ENCODE peak calls at places on chromosomes 4 and X, in seven cellular contexts. One of them, this sample, is unnamed. For H3K79me1, the result is how much of the 10 kb centered on the place peaks cover.

GRCh38 chrX:19440713-19441112 is 74.6 kb downstream of the MAP3K15 start:
- DNase-seq in H1: no peak
- DNase-seq in neuronal stem cell: no peak
- DNase-seq in mesendoderm: no peak
- DNase-seq in H9: no peak
- DNase-seq in IMR-90: peak
- DNase-seq in trophoblast cell: no peak
- DNase-seq in this sample: peak

GRCh38 chr4:20418865-20419451 is 167.3 kb downstream of the SLIT2 start:
- DNase-seq in mesendoderm: peak
- DNase-seq in IMR-90: peak
- DNase-seq in H9: no peak
- DNase-seq in neuronal stem cell: no peak
- DNase-seq in trophoblast cell: peak
- DNase-seq in H1: no peak
- DNase-seq in this sample: peak

GRCh38 chr4:95124906-95125504 is 367.2 kb downstream of the BMPR1B start:
- DNase-seq in mesendoderm: peak
- DNase-seq in IMR-90: peak
- DNase-seq in H1: peak
- DNase-seq in neuronal stem cell: peak
- DNase-seq in trophoblast cell: peak
- DNase-seq in H9: peak
- DNase-seq in this sample: peak

GRCh38 chr4:173522160-173522873 is 7.7 kb downstream of the HAND2 start:
- DNase-seq in neuronal stem cell: no peak
- DNase-seq in IMR-90: peak
- DNase-seq in H9: peak
- DNase-seq in mesendoderm: peak
- DNase-seq in trophoblast cell: peak
- DNase-seq in H1: no peak
- DNase-seq in this sample: peak

GRCh38 chrX:47751670-47752069 is 85.0 kb upstream of the ZNF81 start:
- DNase-seq in IMR-90: no peak
- DNase-seq in trophoblast cell: peak
- DNase-seq in H1: no peak
- DNase-seq in neuronal stem cell: no peak
- DNase-seq in H9: peak
- DNase-seq in mesendoderm: peak
- DNase-seq in this sample: no peak

GRCh38 chr4:152943673-152944072 is 7.5 kb downstream of the FHDC1 start:
- DNase-seq in neuronal stem cell: no peak
- DNase-seq in trophoblast cell: peak
- DNase-seq in IMR-90: peak
- DNase-seq in H9: no peak
- DNase-seq in H1: no peak
- DNase-seq in mesendoderm: peak
- DNase-seq in this sample: peak

GRCh38 chr4:122992111-122992510 is 69.7 kb upstream of the NUDT6 start:
- DNase-seq in IMR-90: no peak
- DNase-seq in trophoblast cell: no peak
- DNase-seq in neuronal stem cell: no peak
- DNase-seq in mesendoderm: no peak
- DNase-seq in H9: no peak
- DNase-seq in H1: no peak
- DNase-seq in this sample: no peak

GRCh38 chr4:25984796-25985195 is 70.8 kb downstream of the SMIM20 start:
- DNase-seq in neuronal stem cell: no peak
- DNase-seq in IMR-90: no peak
- DNase-seq in H9: no peak
- DNase-seq in H1: no peak
- DNase-seq in mesendoderm: no peak
- DNase-seq in trophoblast cell: no peak
- DNase-seq in this sample: no peak

GRCh38 chr4:28926156-28926555 is 1794.0 kb upstream of the PCDH7 start:
- DNase-seq in mesendoderm: no peak
- DNase-seq in H9: no peak
- DNase-seq in IMR-90: no peak
- DNase-seq in trophoblast cell: no peak
- DNase-seq in H1: no peak
- DNase-seq in neuronal stem cell: no peak
- DNase-seq in this sample: no peak

GRCh38 chr4:48017108-48017527 is 546 bp downstream of the NIPAL1 start:
- DNase-seq in H1: no peak
- DNase-seq in mesendoderm: peak
- DNase-seq in trophoblast cell: peak
- DNase-seq in H9: peak
- DNase-seq in neuronal stem cell: peak
- DNase-seq in IMR-90: peak
- DNase-seq in this sample: peak

GRCh38 chrX:154727418-154728323 is 23.2 kb downstream of the GAB3 start:
- DNase-seq in mesendoderm: peak
- DNase-seq in trophoblast cell: no peak
- DNase-seq in H9: no peak
- DNase-seq in neuronal stem cell: no peak
- DNase-seq in H1: no peak
- DNase-seq in IMR-90: peak
- DNase-seq in this sample: peak

GRCh38 chr4:8868321-8869001 is 3.2 kb downstream of the HMX1 start:
- DNase-seq in neuronal stem cell: no peak
- DNase-seq in H1: no peak
- DNase-seq in mesendoderm: no peak
- DNase-seq in IMR-90: no peak
- DNase-seq in trophoblast cell: no peak
- DNase-seq in H9: no peak
- DNase-seq in this sample: no peak

GRCh38 chr4:40672528-40673522 is 43.2 kb upstream of the RBM47 start:
- DNase-seq in H1: peak
- DNase-seq in neuronal stem cell: peak
- DNase-seq in mesendoderm: peak
- DNase-seq in trophoblast cell: peak
- DNase-seq in H9: peak
- DNase-seq in IMR-90: peak
- DNase-seq in this sample: peak

GRCh38 chr4:76696109-76696508 is 201.8 kb downstream of the SOWAHB start:
- DNase-seq in IMR-90: peak
- DNase-seq in H1: no peak
- DNase-seq in mesendoderm: peak
- DNase-seq in trophoblast cell: no peak
- DNase-seq in neuronal stem cell: peak
- DNase-seq in H9: peak
- DNase-seq in this sample: peak

GRCh38 chr4:55132775-55133174 is 7.4 kb upstream of the KDR start:
- DNase-seq in neuronal stem cell: no peak
- DNase-seq in mesendoderm: peak
- DNase-seq in H1: peak
- DNase-seq in IMR-90: no peak
- DNase-seq in H9: peak
- DNase-seq in trophoblast cell: no peak
- DNase-seq in this sample: no peak

GRCh38 chr4:54813674-54814073 is 155.9 kb downstream of the KIT start:
- DNase-seq in trophoblast cell: no peak
- DNase-seq in H1: no peak
- DNase-seq in IMR-90: no peak
- DNase-seq in neuronal stem cell: no peak
- DNase-seq in mesendoderm: no peak
- DNase-seq in H9: no peak
- DNase-seq in this sample: no peak

GRCh38 chr4:139243448-139244365 is 36.3 kb downstream of the MGARP start:
- DNase-seq in IMR-90: peak
- DNase-seq in neuronal stem cell: no peak
- DNase-seq in H1: no peak
- DNase-seq in mesendoderm: no peak
- DNase-seq in H9: no peak
- DNase-seq in trophoblast cell: peak
- DNase-seq in this sample: peak

GRCh38 chrX:114962209-114962608 is 55.2 kb downstream of the IL13RA2 start:
- DNase-seq in H1: no peak
- DNase-seq in neuronal stem cell: no peak
- DNase-seq in mesendoderm: no peak
- DNase-seq in IMR-90: no peak
- DNase-seq in H9: no peak
- DNase-seq in trophoblast cell: no peak
- DNase-seq in this sample: no peak

GRCh38 chrX:110317079-110317819 is 636 bp downstream of the AMMECR1 start:
- DNase-seq in H1: no peak
- DNase-seq in IMR-90: no peak
- DNase-seq in trophoblast cell: peak
- DNase-seq in neuronal stem cell: peak
- DNase-seq in mesendoderm: peak
- DNase-seq in H9: no peak
- DNase-seq in this sample: peak

GRCh38 chr4:96395747-96396146 is 555.9 kb downstream of the PDHA2 start:
- DNase-seq in IMR-90: no peak
- DNase-seq in mesendoderm: no peak
- DNase-seq in neuronal stem cell: no peak
- DNase-seq in H1: no peak
- DNase-seq in H9: no peak
- DNase-seq in trophoblast cell: no peak
- DNase-seq in this sample: no peak

GRCh38 chr4:177699365-177700213 is 257.4 kb upstream of the AGA start:
- DNase-seq in mesendoderm: no peak
- DNase-seq in neuronal stem cell: no peak
- DNase-seq in trophoblast cell: no peak
- DNase-seq in H9: no peak
- DNase-seq in IMR-90: peak
- DNase-seq in H1: no peak
- DNase-seq in this sample: peak

GRCh38 chr4:4524364-4524763 is 17.5 kb downstream of the STX18 start:
- DNase-seq in IMR-90: peak
- DNase-seq in H1: no peak
- DNase-seq in neuronal stem cell: no peak
- DNase-seq in H9: peak
- DNase-seq in mesendoderm: peak
- DNase-seq in trophoblast cell: no peak
- DNase-seq in this sample: peak

GRCh38 chr4:122842984-122843531 is 16.4 kb downstream of the FGF2 start:
- DNase-seq in mesendoderm: no peak
- DNase-seq in IMR-90: no peak
- DNase-seq in trophoblast cell: no peak
- DNase-seq in neuronal stem cell: no peak
- DNase-seq in H9: no peak
- DNase-seq in H1: no peak
- DNase-seq in this sample: peak

DNA sequence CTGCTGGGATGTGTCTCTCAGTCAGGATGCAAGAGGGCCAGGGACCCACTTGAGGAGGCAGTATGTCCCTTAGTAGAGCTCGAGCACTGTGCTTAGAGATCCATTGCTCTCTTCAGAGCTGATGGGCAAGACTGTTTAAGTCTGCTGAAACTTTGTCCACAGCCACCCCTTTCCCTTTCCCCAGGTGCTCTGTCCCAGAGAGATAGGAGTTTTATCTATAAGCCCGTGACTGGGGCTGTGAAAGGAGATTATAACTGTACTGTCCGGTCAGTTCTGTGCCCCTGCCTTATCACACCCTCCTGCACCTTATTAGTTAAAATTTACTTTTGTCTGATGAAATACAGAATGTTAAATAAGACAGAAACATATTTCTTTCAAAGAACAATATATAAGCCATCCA is 378.4 kb downstream of the PABPC4L start:
- DNase-seq in H1: no peak
- DNase-seq in H9: no peak
- DNase-seq in IMR-90: no peak
- DNase-seq in mesendoderm: no peak
- DNase-seq in trophoblast cell: no peak
- DNase-seq in neuronal stem cell: no peak
- DNase-seq in this sample: no peak
- H2AK5ac ChIP-seq in H1: no peak
- H2AK5ac ChIP-seq in H9: no peak
- H2AK5ac ChIP-seq in IMR-90: no peak
- H2AK5ac ChIP-seq in mesendoderm: no peak
- H2AK5ac ChIP-seq in trophoblast cell: no peak
- H2AK5ac ChIP-seq in neuronal stem cell: no peak
- H2AK5ac ChIP-seq in this sample: no peak

DNA sequence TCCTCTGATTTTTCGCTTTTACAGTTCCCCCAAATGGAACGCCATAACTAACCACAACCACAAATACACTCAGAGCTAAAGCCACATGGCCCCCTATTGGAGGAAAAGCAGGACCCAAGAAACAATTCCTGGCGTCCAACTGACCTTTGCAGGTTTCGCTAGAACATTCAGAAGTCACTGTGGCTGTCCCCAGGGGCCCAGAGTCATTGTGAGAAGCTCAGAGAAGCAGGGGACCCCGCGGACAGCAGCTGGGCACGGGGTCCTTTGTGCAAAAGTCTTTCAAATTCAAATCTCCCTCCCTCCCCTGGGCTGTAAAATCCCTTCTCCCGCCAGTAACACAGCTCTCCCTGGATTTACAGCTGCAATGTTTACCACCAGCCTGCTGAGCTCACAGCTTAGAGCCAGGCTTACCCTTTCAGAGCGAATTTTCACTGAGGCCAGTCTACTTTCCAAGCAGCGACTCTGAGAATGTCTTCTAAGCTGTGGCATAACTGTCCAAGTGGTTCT is 214.8 kb downstream of the CRLF2 start:
- DNase-seq in trophoblast cell: no peak
- DNase-seq in neuronal stem cell: peak
- DNase-seq in H9: peak
- DNase-seq in H1: peak
- DNase-seq in IMR-90: no peak
- DNase-seq in mesendoderm: peak
- DNase-seq in this sample: no peak
- H3K79me1 ChIP-seq in trophoblast cell: under half
- H3K79me1 ChIP-seq in neuronal stem cell: under half
- H3K79me1 ChIP-seq in H9: under half
- H3K79me1 ChIP-seq in H1: under half
- H3K79me1 ChIP-seq in IMR-90: under half
- H3K79me1 ChIP-seq in mesendoderm: under half
- H3K79me1 ChIP-seq in this sample: under half

GRCh38 chr4:2141022-2141761 is 82.1 kb downstream of the NAT8L start:
- DNase-seq in mesendoderm: no peak
- DNase-seq in trophoblast cell: no peak
- DNase-seq in IMR-90: no peak
- DNase-seq in H9: no peak
- DNase-seq in H1: no peak
- DNase-seq in neuronal stem cell: no peak
- DNase-seq in this sample: no peak
- H2BK5ac ChIP-seq in mesendoderm: no peak
- H2BK5ac ChIP-seq in trophoblast cell: no peak
- H2BK5ac ChIP-seq in IMR-90: no peak
- H2BK5ac ChIP-seq in H9: no peak
- H2BK5ac ChIP-seq in H1: no peak
- H2BK5ac ChIP-seq in neuronal stem cell: no peak
- H2BK5ac ChIP-seq in this sample: no peak

GRCh38 chr4:132493476-132493875 is 655.6 kb upstream of the PCDH10 start:
- DNase-seq in neuronal stem cell: no peak
- DNase-seq in IMR-90: no peak
- DNase-seq in H9: no peak
- DNase-seq in mesendoderm: peak
- DNase-seq in trophoblast cell: no peak
- DNase-seq in H1: no peak
- DNase-seq in this sample: no peak

DNA sequence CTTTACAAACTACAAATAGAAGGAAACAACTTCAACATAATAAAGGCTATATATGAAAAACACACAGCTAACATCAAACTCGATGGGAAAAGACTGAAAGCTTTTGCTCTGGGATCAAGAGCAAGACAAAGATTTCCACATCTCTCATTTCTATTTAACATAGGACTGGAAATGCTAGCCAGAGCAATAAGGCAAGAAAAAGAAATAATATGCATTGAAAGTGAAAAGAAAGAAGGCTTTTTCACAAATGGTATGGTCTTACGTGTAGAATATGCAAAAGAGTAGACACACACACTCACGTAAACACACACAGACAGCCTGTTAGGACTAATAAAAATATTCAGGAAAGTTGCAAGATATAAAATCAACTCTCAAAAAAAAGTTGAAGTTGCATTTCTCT is 660.5 kb upstream of the PCDH10 start:
- DNase-seq in IMR-90: no peak
- DNase-seq in trophoblast cell: no peak
- DNase-seq in H1: no peak
- DNase-seq in H9: no peak
- DNase-seq in mesendoderm: no peak
- DNase-seq in neuronal stem cell: no peak
- DNase-seq in this sample: no peak
- H2AK5ac ChIP-seq in IMR-90: no peak
- H2AK5ac ChIP-seq in trophoblast cell: no peak
- H2AK5ac ChIP-seq in H1: no peak
- H2AK5ac ChIP-seq in H9: no peak
- H2AK5ac ChIP-seq in mesendoderm: no peak
- H2AK5ac ChIP-seq in neuronal stem cell: no peak
- H2AK5ac ChIP-seq in this sample: no peak